ENCODE peak calls at places on chromosomes 16 and 17, in eight cellular contexts. K is GM23338; B is PC-9; V is prostate gland; Y is CD8-positive, alpha-beta T cell; X is A549; T is neural progenitor cell; E is small intestine. O is an unnamed sample.

GRCh38 chr17:78040561-78041400 is 82.3 kb downstream of the TNRC6C start:
- DNase-seq in K (peak; percentile 27), B (no peak), V (peak; percentile 72), Y (peak; percentile 10), X (peak; percentile 81), T (no peak), E (peak; percentile 13), O (peak; percentile 72)

GRCh38 chr16:72023962-72024361 is 15.4 kb downstream of the DHODH start:
- DNase-seq in K (no peak), B (no peak), V (no peak), Y (no peak), X (no peak), T (no peak), E (no peak), O (no peak)

GRCh38 chr17:11251561-11252107 is 10.6 kb downstream of the SHISA6 start:
- DNase-seq in K (no peak), B (no peak), V (no peak), Y (no peak), X (no peak), T (no peak), E (no peak), O (no peak)

GRCh38 chr17:60857521-60857920 is 179.9 kb downstream of the BCAS3 start:
- DNase-seq in K (no peak), B (no peak), V (no peak), Y (no peak), X (no peak), T (no peak), E (no peak), O (no peak)

GRCh38 chr17:8488931-8489330 is 53.2 kb downstream of the NDEL1 start:
- DNase-seq in K (no peak), B (no peak), V (no peak), Y (no peak), X (peak; percentile 47), T (no peak), E (no peak), O (no peak)

GRCh38 chr17:45020354-45021138 is 30.9 kb downstream of the DCAKD start:
- DNase-seq in K (peak; percentile 82), B (no peak), V (peak; percentile 33), Y (no peak), X (no peak), T (peak; percentile 81), E (no peak), O (peak; percentile 60)

GRCh38 chr17:19004601-19005441 is at the start of gene FAM83G:
- DNase-seq in K (peak; percentile 85), B (peak; percentile 72), V (peak; percentile 85), Y (peak; percentile 63), X (peak; percentile 87), T (peak; percentile 80), E (peak; percentile 89), O (peak; percentile 30)

GRCh38 chr17:65389956-65390355 is 171.5 kb downstream of the AXIN2 start:
- DNase-seq in K (no peak), B (peak; percentile 75), V (no peak), Y (no peak), X (no peak), T (no peak), E (no peak), O (no peak)

GRCh38 chr17:77723071-77723908 is 235.2 kb upstream of the TNRC6C start:
- DNase-seq in K (no peak), B (no peak), V (no peak), Y (no peak), X (no peak), T (no peak), E (no peak), O (peak; percentile 45)

GRCh38 chr16:30086291-30087140 is 5.2 kb downstream of the TBX6 start:
- DNase-seq in K (no peak), B (no peak), V (no peak), Y (no peak), X (no peak), T (no peak), E (no peak), O (no peak)

DNA sequence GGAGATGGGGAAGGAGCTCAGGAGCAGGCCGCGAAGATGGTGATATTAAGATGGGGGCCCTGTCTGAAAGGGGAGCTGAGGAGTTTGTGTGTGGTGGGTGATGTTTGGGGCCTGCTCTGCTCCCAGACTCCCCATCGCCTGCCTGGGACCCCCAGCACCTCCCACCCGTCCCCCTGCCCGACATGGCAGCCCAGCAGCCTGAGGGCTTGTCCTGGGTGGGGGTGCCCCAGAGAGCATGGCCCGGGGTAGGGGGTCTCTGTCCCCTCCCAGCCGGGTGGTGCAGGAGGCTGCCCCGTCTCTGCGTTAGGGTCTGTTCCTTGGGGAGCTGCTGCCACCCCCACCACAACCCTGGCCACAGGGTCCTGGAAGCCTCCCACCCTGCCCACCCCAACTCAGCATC is 5.2 kb downstream of the CDH15 start:
- DNase-seq in K (no peak), B (no peak), V (no peak), Y (no peak), X (no peak), T (no peak), E (no peak), O (no peak)
- H3K4me1 ChIP-seq in K (peaks cover 9% of the 10 kb centered on the region), B (peaks cover 5% of the 10 kb centered on the region), V (no peaks in the 10 kb centered on the region), Y (peaks cover 2% of the 10 kb centered on the region), X (peaks cover 2% of the 10 kb centered on the region), T (peaks cover 18% of the 10 kb centered on the region), E (no peaks in the 10 kb centered on the region), O (no peaks in the 10 kb centered on the region)

GRCh38 chr16:67460168-67460567 is 20.8 kb downstream of the ATP6V0D1 start:
- DNase-seq in K (no peak), B (no peak), V (no peak), Y (no peak), X (no peak), T (no peak), E (peak; percentile 58), O (no peak)

GRCh38 chr16:67460961-67461360 is 20.0 kb downstream of the ATP6V0D1 start:
- DNase-seq in K (no peak), B (no peak), V (no peak), Y (no peak), X (no peak), T (no peak), E (peak; percentile 56), O (no peak)

GRCh38 chr16:67463059-67463458 is 17.9 kb downstream of the ATP6V0D1 start:
- DNase-seq in K (no peak), B (no peak), V (peak; percentile 59), Y (no peak), X (no peak), T (no peak), E (peak; percentile 92), O (no peak)

GRCh38 chr16:67462279-67462655 is 18.7 kb downstream of the ATP6V0D1 start:
- DNase-seq in K (no peak), B (no peak), V (no peak), Y (no peak), X (no peak), T (no peak), E (no peak), O (no peak)

GRCh38 chr16:67461600-67462278 is 19.2 kb downstream of the ATP6V0D1 start:
- DNase-seq in K (no peak), B (no peak), V (peak; percentile 96), Y (no peak), X (no peak), T (no peak), E (peak; percentile 100), O (no peak)
- H3K4me1 ChIP-seq in K (no peaks in the 10 kb centered on the region), B (peaks cover 5% of the 10 kb centered on the region), V (peaks cover 58% of the 10 kb centered on the region), Y (no peaks in the 10 kb centered on the region), X (peaks cover 17% of the 10 kb centered on the region), T (no peaks in the 10 kb centered on the region), E (peaks cover 30% of the 10 kb centered on the region), O (peaks cover 3% of the 10 kb centered on the region)

GRCh38 chr17:80926601-80927250 is 64.9 kb upstream of the CHMP6 start:
- DNase-seq in K (no peak), B (no peak), V (no peak), Y (no peak), X (no peak), T (peak; percentile 57), E (no peak), O (no peak)

GRCh38 chr17:80930335-80931040 is 61.2 kb upstream of the CHMP6 start:
- DNase-seq in K (no peak), B (no peak), V (no peak), Y (no peak), X (no peak), T (no peak), E (no peak), O (no peak)

GRCh38 chr17:80929449-80929848 is 62.2 kb upstream of the CHMP6 start:
- DNase-seq in K (no peak), B (no peak), V (no peak), Y (no peak), X (no peak), T (no peak), E (no peak), O (no peak)

GRCh38 chr17:80925668-80926067 is 66.0 kb upstream of the CHMP6 start:
- DNase-seq in K (no peak), B (no peak), V (no peak), Y (no peak), X (no peak), T (no peak), E (no peak), O (no peak)

GRCh38 chr17:80927791-80928216 is 63.8 kb upstream of the CHMP6 start:
- DNase-seq in K (no peak), B (no peak), V (no peak), Y (no peak), X (no peak), T (peak; percentile 66), E (no peak), O (no peak)
- H3K4me1 ChIP-seq in K (no peaks in the 10 kb centered on the region), B (no peaks in the 10 kb centered on the region), V (no peaks in the 10 kb centered on the region), Y (no peaks in the 10 kb centered on the region), X (no peaks in the 10 kb centered on the region), T (peaks cover 33% of the 10 kb centered on the region), E (no peaks in the 10 kb centered on the region), O (no peaks in the 10 kb centered on the region)

DNA sequence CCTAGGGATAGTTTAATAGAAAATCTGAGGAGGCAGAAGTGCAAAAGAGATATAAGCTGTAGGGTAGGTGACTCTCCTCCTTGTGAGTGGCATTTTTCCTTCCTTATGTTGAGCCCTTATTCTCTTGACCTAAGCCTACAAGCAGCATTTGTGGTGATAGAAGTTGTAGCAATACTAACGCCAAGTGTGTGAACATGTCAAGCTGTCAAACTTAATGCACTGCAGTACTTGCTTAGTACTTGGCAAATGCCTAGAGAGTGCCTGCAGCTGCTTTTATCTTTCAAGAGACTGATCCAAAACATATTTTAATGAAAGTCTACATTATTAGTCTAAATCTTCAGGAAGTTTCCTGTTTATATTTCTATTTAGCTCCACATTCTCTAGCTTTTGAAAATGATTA is 83.2 kb downstream of the CNTNAP4 start:
- DNase-seq in K (no peak), B (no peak), V (no peak), Y (no peak), X (no peak), T (no peak), E (no peak), O (no peak)
- H3K4me1 ChIP-seq in K (no peaks in the 10 kb centered on the region), B (no peaks in the 10 kb centered on the region), V (no peaks in the 10 kb centered on the region), Y (no peaks in the 10 kb centered on the region), X (no peaks in the 10 kb centered on the region), T (peaks cover 6% of the 10 kb centered on the region), E (no peaks in the 10 kb centered on the region), O (no peaks in the 10 kb centered on the region)

GRCh38 chr16:23500866-23501234 is 9.4 kb downstream of the GGA2 start:
- DNase-seq in K (no peak), B (no peak), V (no peak), Y (no peak), X (no peak), T (no peak), E (no peak), O (no peak)
- H3K4me1 ChIP-seq in K (peaks cover 28% of the 10 kb centered on the region), B (peaks cover 20% of the 10 kb centered on the region), V (peaks cover 4% of the 10 kb centered on the region), Y (peaks cover 27% of the 10 kb centered on the region), X (peaks cover 34% of the 10 kb centered on the region), T (peaks cover 34% of the 10 kb centered on the region), E (peaks cover 1% of the 10 kb centered on the region), O (peaks cover 10% of the 10 kb centered on the region)

GRCh38 chr17:17827826-17828621 is 8.8 kb downstream of the SREBF1 start:
- DNase-seq in K (no peak), B (no peak), V (no peak), Y (no peak), X (no peak), T (no peak), E (no peak), O (no peak)
- H3K4me1 ChIP-seq in K (peaks cover 32% of the 10 kb centered on the region), B (peaks cover 79% of the 10 kb centered on the region), V (peaks cover 22% of the 10 kb centered on the region), Y (peaks cover 87% of the 10 kb centered on the region), X (peaks cover 94% of the 10 kb centered on the region), T (peaks cover 21% of the 10 kb centered on the region), E (peaks cover 13% of the 10 kb centered on the region), O (peaks cover 18% of the 10 kb centered on the region)

O was measured in BE2C.